ENCODE peak calls at places on chromosomes 4 and X, in eight cellular contexts. Z, Y, S, F, B, M, U and T are unnamed samples.
A peak's percentile ranks its signal among the peaks of the same experiment; 100 is the strongest.

GRCh38 chr4:6024450-6024960 is 6.3 kb upstream of the C4orf50 start:
- DNase-seq in F (no peak), Y (no peak), M (no peak), U (no peak), B (no peak), Z (no peak), S (no peak), T (no peak)

GRCh38 chr4:53852343-53852742 is 212.1 kb downstream of the CHIC2 start:
- DNase-seq in Z (no peak), M (no peak), U (no peak), B (no peak), Y (no peak), F (no peak), S (no peak), T (no peak)

GRCh38 chr4:38101563-38101962 is 141.4 kb downstream of the PTTG2 start:
- DNase-seq in F (no peak), B (no peak), U (no peak), M (no peak), S (no peak), Z (no peak), Y (no peak), T (no peak)

GRCh38 chrX:2497961-2498780 is 2.6 kb downstream of the DHRSX start:
- DNase-seq in M (peak; percentile 31), F (no peak), U (no peak), Z (no peak), S (no peak), B (no peak), Y (peak; percentile 97), T (no peak)

GRCh38 chr4:2354127-2354526 is 64.3 kb downstream of the ZFYVE28 start:
- DNase-seq in U (no peak), M (no peak), Z (no peak), F (peak; percentile 53), B (peak; percentile 77), S (no peak), Y (no peak), T (no peak)

GRCh38 chrX:38409289-38409688 is 56.9 kb downstream of the OTC start:
- DNase-seq in Z (no peak), Y (no peak), M (no peak), B (no peak), S (no peak), F (no peak), U (no peak), T (no peak)

GRCh38 chr4:15420642-15421041 is 7.2 kb upstream of the C1QTNF7 start:
- DNase-seq in Y (no peak), U (no peak), Z (no peak), F (no peak), S (no peak), M (no peak), B (no peak), T (no peak)

GRCh38 chrX:115018040-115018647 is 728 bp upstream of the IL13RA2 start:
- DNase-seq in S (no peak), U (no peak), F (no peak), Y (no peak), M (no peak), Z (no peak), B (no peak), T (no peak)

GRCh38 chrX:45070116-45071007 is 130.3 kb downstream of the DIPK2B start:
- DNase-seq in S (peak; percentile 24), Z (no peak), F (peak; percentile 16), M (peak; percentile 69), U (peak; percentile 45), Y (peak; percentile 12), B (peak; percentile 36), T (peak; percentile 42)

GRCh38 chr4:165325732-165326512 is 1.5 kb upstream of the MSMO1 start:
- DNase-seq in S (peak; percentile 47), Z (no peak), U (no peak), B (no peak), Y (peak; percentile 49), M (peak; percentile 74), F (peak; percentile 16), T (no peak)

GRCh38 chrX:153970398-153971123 is 1.1 kb downstream of the HCFC1 start:
- DNase-seq in Y (peak; percentile 29), Z (no peak), M (no peak), F (peak; percentile 50), S (no peak), B (peak; percentile 77), U (no peak), T (no peak)

GRCh38 chrX:24369816-24370215 is 9.4 kb downstream of the SUPT20HL1 start:
- DNase-seq in U (no peak), Y (no peak), B (no peak), Z (no peak), F (no peak), M (no peak), S (no peak), T (no peak)

GRCh38 chrX:37755073-37755472 is 24.8 kb upstream of the CYBB start:
- DNase-seq in M (no peak), Z (no peak), S (no peak), U (peak; percentile 67), B (no peak), F (no peak), Y (no peak), T (no peak)

GRCh38 chr4:122827899-122828601 is 1.4 kb downstream of the FGF2 start:
- DNase-seq in Z (peak; percentile 70), U (peak; percentile 80), Y (peak; percentile 11), S (no peak), B (peak; percentile 60), M (peak; percentile 71), F (peak; percentile 49), T (no peak)

GRCh38 chrX:78327370-78328048 is at the start of gene CYSLTR1:
- DNase-seq in M (no peak), F (no peak), B (no peak), Y (no peak), Z (no peak), U (no peak), S (no peak), T (no peak)

GRCh38 chr4:15344041-15344440 is 83.8 kb upstream of the C1QTNF7 start:
- DNase-seq in Z (no peak), F (no peak), Y (no peak), S (no peak), U (no peak), B (no peak), M (no peak), T (no peak)

GRCh38 chr4:176288020-176288419 is 19.0 kb upstream of the ASB5 start:
- DNase-seq in U (no peak), B (no peak), F (no peak), Z (no peak), Y (no peak), M (no peak), S (no peak), T (no peak)

GRCh38 chr4:140893939-140894338 is 137.8 kb upstream of the TBC1D9 start:
- DNase-seq in Z (no peak), S (no peak), U (no peak), B (no peak), M (no peak), F (no peak), Y (no peak), T (peak; percentile 74)

GRCh38 chr4:108622022-108622421 is 1.6 kb downstream of the RPL34 start:
- DNase-seq in B (no peak), M (no peak), S (no peak), Z (no peak), Y (no peak), F (no peak), U (no peak), T (no peak)
- H3K9ac ChIP-seq in B (peak overlapping the region; percentile 93), M (peak overlapping the region; percentile 95), S (peak overlapping the region; percentile 97), Z (no peak overlapping the region), Y (peak overlapping the region; percentile 92), F (peak overlapping the region; percentile 63), U (peak overlapping the region; percentile 100), T (peak overlapping the region; percentile 99)

GRCh38 chrX:65671286-65671685 is 3.8 kb downstream of the MSN start:
- DNase-seq in M (no peak), S (no peak), Z (no peak), Y (no peak), F (no peak), U (no peak), B (no peak), T (no peak)

GRCh38 chrX:65673857-65674350 is 6.5 kb downstream of the MSN start:
- DNase-seq in F (no peak), M (no peak), U (no peak), S (no peak), Y (no peak), Z (no peak), B (no peak), T (no peak)

GRCh38 chrX:65668362-65669310 is 1.2 kb downstream of the MSN start:
- DNase-seq in Z (no peak), F (peak; percentile 56), B (peak; percentile 27), U (peak; percentile 31), Y (no peak), M (peak; percentile 69), S (peak; percentile 29), T (peak; percentile 20)

GRCh38 chrX:65674351-65674893 is 7.0 kb downstream of the MSN start:
- DNase-seq in F (no peak), Z (no peak), B (no peak), M (peak; percentile 43), Y (no peak), U (no peak), S (no peak), T (no peak)

DNA sequence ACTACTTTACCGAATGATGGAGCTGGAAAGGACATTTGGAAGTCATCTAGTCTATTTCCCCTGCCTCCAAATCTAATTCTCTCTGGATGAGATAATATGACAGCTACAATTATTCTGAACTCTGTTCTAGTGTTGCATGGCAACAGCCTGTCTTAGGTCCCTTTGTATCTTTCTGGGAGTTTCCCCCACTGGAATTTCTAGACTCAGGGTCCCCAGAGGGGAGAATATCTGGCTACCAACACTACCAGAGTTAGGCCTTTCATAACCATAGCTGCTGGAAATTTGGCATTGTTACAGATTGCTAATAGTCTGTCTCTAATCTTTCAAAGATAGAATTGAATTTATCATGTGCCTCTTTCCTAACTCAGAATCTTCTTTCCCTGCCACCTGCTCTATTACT is 4.5 kb downstream of the MSN start:
- DNase-seq in B (no peak), M (no peak), F (no peak), S (no peak), Z (no peak), U (no peak), Y (no peak), T (no peak)
- H3K4me3 ChIP-seq in B (no peak overlapping the region), M (no peak overlapping the region), F (peak overlapping the region; percentile 4), S (no peak overlapping the region), Z (no peak overlapping the region), U (peak overlapping the region; percentile 62), Y (no peak overlapping the region), T (peak overlapping the region; percentile 45)

DNA sequence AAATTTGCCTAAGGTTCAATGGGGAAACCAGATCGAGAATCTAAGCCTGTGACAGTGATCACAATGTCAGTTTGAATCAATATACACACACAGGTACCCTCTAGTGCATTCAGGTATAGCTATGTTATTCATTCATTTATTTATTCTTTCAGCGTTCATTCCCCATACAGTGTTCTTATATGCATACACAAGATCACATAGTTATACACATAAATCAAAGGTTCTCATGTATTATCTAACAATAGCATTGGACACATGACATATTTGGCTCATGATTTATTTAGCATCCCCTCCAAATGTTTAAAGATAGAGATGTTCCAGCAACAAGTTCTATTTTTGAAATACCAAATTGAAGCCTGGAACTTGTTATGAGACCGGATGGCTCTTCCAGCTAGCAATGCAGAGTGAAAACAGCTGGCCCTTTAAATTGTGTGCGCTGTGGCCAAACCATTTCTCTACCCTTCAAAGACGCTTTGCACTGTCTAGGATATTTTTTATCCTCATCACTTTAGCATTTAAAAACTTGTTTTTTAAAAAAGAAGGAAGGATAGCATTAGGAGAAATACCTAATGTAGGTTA is 131.0 kb downstream of the ATXN3L start:
- DNase-seq in M (no peak), U (no peak), B (no peak), F (no peak), Z (no peak), S (no peak), Y (no peak), T (no peak)
- TF ChIP-seq POLR2AphosphoS5 in M (no peak), U (no peak), B (no peak), F (no peak), Z (no peak), S (no peak), Y (no peak), T (no peak)

GRCh38 chr4:10022346-10023049 is 1.2 kb upstream of the SLC2A9 start:
- DNase-seq in Z (no peak), Y (no peak), M (no peak), F (no peak), S (no peak), U (no peak), B (no peak), T (no peak)
- H3K9ac ChIP-seq in Z (no peak overlapping the region), Y (peak overlapping the region; percentile 82), M (no peak overlapping the region), F (no peak overlapping the region), S (no peak overlapping the region), U (no peak overlapping the region), B (no peak overlapping the region), T (no peak overlapping the region)